ENCODE peak calls at places on chromosomes 16 and 17, in seven cellular contexts. A, E, Y, I, W, O and G are unnamed samples.

GRCh38 chr17:68541816-68542215 is 29.6 kb downstream of the PRKAR1A start:
- DNase-seq in I (no peak), A (no peak), E (no peak), O (no peak), Y (no peak), W (no peak), G (no peak)

GRCh38 chr16:76913046-76913445 is 277.9 kb upstream of the MON1B start:
- DNase-seq in Y (no peak), O (no peak), W (peak), E (no peak), A (no peak), I (no peak), G (no peak)

GRCh38 chr17:6450926-6451717 is 6.9 kb downstream of the PIMREG start:
- DNase-seq in I (no peak), Y (no peak), A (no peak), E (no peak), O (no peak), W (no peak), G (no peak)

GRCh38 chr17:15447928-15448579 is 19.4 kb downstream of the CDRT4 start:
- DNase-seq in W (no peak), A (no peak), O (no peak), Y (no peak), E (no peak), I (no peak), G (no peak)

GRCh38 chr17:74922694-74923537 is at the start of gene USH1G:
- DNase-seq in A (no peak), W (no peak), I (no peak), Y (no peak), E (no peak), O (no peak), G (no peak)

GRCh38 chr16:68356249-68356918 is 45.6 kb downstream of the PRMT7 start:
- DNase-seq in Y (no peak), A (peak), I (peak), O (peak), E (no peak), W (no peak), G (no peak)

GRCh38 chr17:41919165-41919817 is 540 bp upstream of the ACLY start:
- DNase-seq in I (no peak), Y (no peak), A (no peak), E (no peak), W (no peak), O (no peak), G (no peak)

GRCh38 chr17:75325827-75326586 is 36.8 kb upstream of the SLC25A19 start:
- DNase-seq in Y (no peak), W (peak), I (no peak), O (no peak), A (no peak), E (peak), G (no peak)

GRCh38 chr17:6019959-6020358 is 50.2 kb upstream of the WSCD1 start:
- DNase-seq in W (no peak), I (no peak), Y (no peak), A (no peak), E (no peak), O (no peak), G (no peak)

GRCh38 chr17:79892457-79893236 is 53.4 kb upstream of the CBX4 start:
- DNase-seq in A (no peak), Y (no peak), E (no peak), W (no peak), O (no peak), I (no peak), G (no peak)

GRCh38 chr16:35565626-35566025 is 2106.2 kb downstream of the TP53TG3F start:
- DNase-seq in O (no peak), Y (no peak), A (no peak), I (no peak), E (no peak), W (no peak), G (no peak)

DNA sequence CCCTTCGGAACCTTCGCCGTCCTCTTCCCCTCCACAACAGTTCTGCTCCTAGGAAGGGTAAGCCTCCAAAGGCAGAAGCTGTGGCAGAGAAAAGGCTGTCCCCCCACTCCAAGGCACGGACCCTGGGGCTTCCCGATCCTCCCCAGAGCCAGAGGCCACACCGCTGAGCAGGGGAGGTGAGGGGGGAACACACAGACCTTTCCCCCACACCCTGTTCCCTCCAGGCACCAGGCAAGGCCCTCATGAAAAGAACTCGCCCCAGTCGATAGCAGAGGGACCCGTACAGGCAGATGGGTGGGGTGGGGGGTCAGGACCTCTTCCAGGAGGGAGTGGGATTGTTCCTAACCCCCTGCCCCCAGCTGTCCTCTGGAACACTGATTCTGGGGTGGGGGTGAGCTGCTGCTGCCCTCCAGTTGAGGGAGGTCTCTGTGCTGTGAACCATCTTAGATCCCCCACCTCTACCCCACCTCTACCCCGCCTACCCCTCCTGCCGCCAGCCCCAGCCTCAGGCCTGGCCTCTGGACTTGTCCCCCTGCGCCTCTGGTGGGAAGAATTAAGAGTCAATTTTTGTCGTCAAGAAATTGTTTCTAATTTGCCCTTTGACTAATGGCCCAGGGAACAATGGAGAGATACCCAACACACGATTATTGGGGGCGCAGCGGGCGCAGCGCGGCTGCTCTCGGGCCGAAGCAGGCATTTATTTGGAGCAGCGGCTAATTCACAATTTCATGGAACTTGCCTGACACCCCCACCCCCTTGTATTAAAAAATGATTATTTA is 4.6 kb upstream of the BAHCC1 start:
- DNase-seq in E (no peak), W (no peak), I (no peak), A (no peak), O (no peak), Y (no peak), G (no peak)
- H3K27ac ChIP-seq in E (no peak), W (no peak), I (no peak), A (no peak), O (no peak), Y (peak), G (no peak)

GRCh38 chr16:11135167-11135973 is 120.6 kb downstream of the SOCS1 start:
- DNase-seq in Y (no peak), W (peak), E (peak), I (no peak), A (no peak), O (no peak), G (no peak)
- H3K27ac ChIP-seq in Y (no peak), W (no peak), E (no peak), I (no peak), A (no peak), O (no peak), G (no peak)

GRCh38 chr16:86496929-86497381 is 13.4 kb upstream of the FOXF1 start:
- DNase-seq in O (no peak), A (no peak), E (peak), W (no peak), I (no peak), Y (no peak), G (no peak)
- H3K27ac ChIP-seq in O (no peak), A (no peak), E (peak), W (no peak), I (peak), Y (no peak), G (no peak)

DNA sequence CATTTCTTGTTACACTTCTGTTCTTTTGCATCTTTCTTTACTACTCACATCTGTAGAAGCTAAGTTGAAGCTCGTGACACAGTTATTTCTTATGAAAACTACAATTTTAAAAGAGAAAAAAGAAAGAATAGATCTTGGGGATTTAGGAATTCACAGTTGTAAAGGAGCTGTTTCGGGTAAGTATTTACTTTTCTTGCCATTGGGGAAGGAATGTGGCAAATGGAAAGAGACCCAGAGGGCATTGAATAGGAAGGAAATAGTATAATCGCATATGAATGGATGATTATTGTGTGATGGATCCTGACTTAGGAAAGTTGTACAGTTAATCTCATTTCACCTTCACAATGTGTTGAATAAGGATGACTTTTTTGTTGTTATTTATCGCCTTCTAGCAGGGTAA is 914.1 kb upstream of the CDH8 start:
- DNase-seq in O (no peak), A (no peak), E (no peak), I (no peak), W (no peak), Y (no peak), G (no peak)
- H3K27ac ChIP-seq in O (no peak), A (no peak), E (no peak), I (no peak), W (no peak), Y (no peak), G (no peak)

DNA sequence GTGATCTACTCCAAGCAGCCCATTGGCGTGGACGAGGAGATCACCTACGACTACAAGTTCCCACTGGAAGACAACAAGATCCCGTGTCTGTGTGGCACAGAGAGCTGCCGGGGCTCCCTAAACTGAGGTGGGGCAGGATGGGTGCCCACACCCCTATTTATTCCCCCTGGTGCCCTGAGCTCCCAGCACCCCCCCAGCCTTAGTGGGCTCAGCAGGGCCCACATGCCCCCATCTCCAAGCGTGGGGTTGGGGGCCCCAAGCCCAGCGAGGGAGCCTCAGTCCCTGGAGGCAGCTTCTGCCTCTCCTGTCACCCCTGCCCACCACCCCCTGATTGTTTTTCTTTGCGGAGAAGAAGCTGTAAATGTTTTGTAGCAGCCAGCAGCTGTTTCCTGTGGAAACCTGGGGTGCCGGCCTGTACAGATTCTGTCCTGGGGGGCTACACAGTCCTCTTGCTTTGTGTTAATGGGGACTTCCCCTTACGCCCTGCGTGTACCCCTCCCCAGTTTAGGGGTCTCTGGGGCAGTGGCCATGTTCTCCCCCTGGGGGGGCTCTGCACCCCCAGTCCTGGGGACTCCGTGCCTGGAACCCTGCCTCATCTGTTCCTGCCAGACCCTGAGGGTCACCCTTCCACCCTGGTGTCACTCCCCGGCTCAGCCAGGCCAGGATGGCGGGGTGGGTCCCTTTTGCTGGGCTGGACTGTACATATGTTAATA is 953 bp upstream of the HSD3B7 start:
- DNase-seq in I (no peak), O (no peak), Y (no peak), W (no peak), E (no peak), A (no peak), G (no peak)
- H3K27ac ChIP-seq in I (no peak), O (no peak), Y (no peak), W (peak), E (no peak), A (no peak), G (no peak)

GRCh38 chr16:30901201-30902069 is 5.0 kb downstream of the CTF1 start:
- DNase-seq in I (no peak), W (peak), Y (no peak), E (no peak), A (no peak), O (no peak), G (no peak)

GRCh38 chr16:30903596-30903995 is 7.2 kb downstream of the CTF1 start:
- DNase-seq in E (no peak), I (no peak), Y (no peak), O (peak), W (peak), A (no peak), G (no peak)

GRCh38 chr16:30902070-30902972 is 5.9 kb downstream of the CTF1 start:
- DNase-seq in A (peak), I (peak), O (no peak), Y (peak), E (peak), W (peak), G (peak)

GRCh38 chr16:30903002-30903401 is 6.6 kb downstream of the CTF1 start:
- DNase-seq in W (no peak), I (no peak), A (no peak), O (no peak), E (no peak), Y (peak), G (no peak)

GRCh38 chr16:30904114-30904780 is 7.8 kb downstream of the CTF1 start:
- DNase-seq in W (no peak), A (no peak), O (peak), E (no peak), I (no peak), Y (no peak), G (no peak)
- H3K27ac ChIP-seq in W (no peak), A (no peak), O (peak), E (no peak), I (peak), Y (peak), G (no peak)

DNA sequence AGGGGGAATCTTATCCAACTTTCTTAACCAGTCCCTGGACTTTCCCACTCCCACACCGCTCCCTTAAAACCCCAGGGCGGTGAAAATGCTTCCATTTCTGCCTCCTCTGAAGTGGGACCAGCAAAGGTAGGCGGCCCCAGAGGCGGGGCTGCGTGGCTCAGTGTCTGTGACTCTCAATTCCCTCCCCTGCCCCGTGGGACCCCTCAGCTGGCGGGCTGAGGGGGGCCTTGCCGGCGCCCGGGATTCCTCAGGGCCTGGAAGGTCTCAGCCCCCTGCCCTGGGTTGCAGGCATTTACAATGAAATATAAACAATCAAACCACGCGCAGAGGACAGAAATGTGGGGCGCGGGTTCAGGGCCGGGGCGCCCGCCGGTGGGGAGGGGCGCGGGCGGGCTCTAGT is 3.6 kb downstream of the SOST start:
- DNase-seq in Y (no peak), I (no peak), A (no peak), E (no peak), O (no peak), W (no peak), G (no peak)
- H3K27ac ChIP-seq in Y (no peak), I (no peak), A (no peak), E (no peak), O (no peak), W (no peak), G (no peak)

GRCh38 chr16:57149391-57149790 is 36.4 kb downstream of the PSME3IP1 start:
- DNase-seq in W (no peak), E (no peak), I (no peak), A (no peak), Y (no peak), O (no peak), G (no peak)
- H3K27ac ChIP-seq in W (no peak), E (no peak), I (no peak), A (no peak), Y (no peak), O (no peak), G (no peak)

GRCh38 chr17:2925011-2925410 is 128.8 kb downstream of the RAP1GAP2 start:
- DNase-seq in E (peak), O (no peak), W (no peak), Y (no peak), A (no peak), I (no peak), G (no peak)
- H3K27ac ChIP-seq in E (no peak), O (no peak), W (no peak), Y (no peak), A (no peak), I (no peak), G (no peak)